ENCODE peak calls at places on chromosomes 3 and 15, in seven cellular contexts. One of them, this sample, is unnamed. For H3K4me1 and H3K9me3, the result is how much of the 10 kb centered on the place peaks cover.

GRCh38 chr15:36601497-36601932 is 22.1 kb downstream of the CDIN1 start:
- DNase-seq in heart right ventricle: peak
- DNase-seq in neural progenitor cell: no peak
- DNase-seq in IMR-90: peak
- DNase-seq in fibroblast of lung: peak
- DNase-seq in stomach: no peak
- DNase-seq in H9: no peak
- DNase-seq in this sample: peak

GRCh38 chr3:32937331-32937730 is 14.1 kb upstream of the CCR4 start:
- DNase-seq in heart right ventricle: no peak
- DNase-seq in neural progenitor cell: no peak
- DNase-seq in IMR-90: no peak
- DNase-seq in fibroblast of lung: no peak
- DNase-seq in stomach: no peak
- DNase-seq in H9: peak
- DNase-seq in this sample: no peak

GRCh38 chr3:47096955-47097354 is 67.0 kb downstream of the SETD2 start:
- DNase-seq in heart right ventricle: no peak
- DNase-seq in neural progenitor cell: no peak
- DNase-seq in IMR-90: peak
- DNase-seq in fibroblast of lung: peak
- DNase-seq in stomach: no peak
- DNase-seq in H9: no peak
- DNase-seq in this sample: no peak

GRCh38 chr3:168977696-168978374 is 685.7 kb downstream of the MECOM start:
- DNase-seq in heart right ventricle: peak
- DNase-seq in neural progenitor cell: no peak
- DNase-seq in IMR-90: peak
- DNase-seq in fibroblast of lung: peak
- DNase-seq in stomach: no peak
- DNase-seq in H9: no peak
- DNase-seq in this sample: no peak

GRCh38 chr3:45118615-45119062 is 27.5 kb downstream of the CDCP1 start:
- DNase-seq in heart right ventricle: no peak
- DNase-seq in neural progenitor cell: no peak
- DNase-seq in IMR-90: no peak
- DNase-seq in fibroblast of lung: no peak
- DNase-seq in stomach: no peak
- DNase-seq in H9: no peak
- DNase-seq in this sample: no peak

GRCh38 chr3:154122096-154122911 is 1.1 kb downstream of the ARHGEF26 start:
- DNase-seq in heart right ventricle: no peak
- DNase-seq in neural progenitor cell: peak
- DNase-seq in IMR-90: no peak
- DNase-seq in fibroblast of lung: no peak
- DNase-seq in stomach: no peak
- DNase-seq in H9: peak
- DNase-seq in this sample: peak

GRCh38 chr3:78666458-78666800 is 1101.4 kb downstream of the ROBO1 start:
- DNase-seq in heart right ventricle: no peak
- DNase-seq in neural progenitor cell: no peak
- DNase-seq in IMR-90: peak
- DNase-seq in fibroblast of lung: peak
- DNase-seq in stomach: no peak
- DNase-seq in H9: no peak
- DNase-seq in this sample: no peak

GRCh38 chr3:107816082-107816481 is 274.7 kb downstream of the CD47 start:
- DNase-seq in heart right ventricle: no peak
- DNase-seq in neural progenitor cell: no peak
- DNase-seq in IMR-90: no peak
- DNase-seq in fibroblast of lung: no peak
- DNase-seq in stomach: no peak
- DNase-seq in H9: no peak
- DNase-seq in this sample: no peak

GRCh38 chr15:100900136-100900894 is 18.8 kb upstream of the LRRK1 start:
- DNase-seq in heart right ventricle: no peak
- DNase-seq in neural progenitor cell: peak
- DNase-seq in IMR-90: no peak
- DNase-seq in fibroblast of lung: no peak
- DNase-seq in stomach: no peak
- DNase-seq in H9: no peak
- DNase-seq in this sample: no peak

GRCh38 chr3:149716984-149717383 is 35.3 kb downstream of the COMMD2 start:
- DNase-seq in heart right ventricle: no peak
- DNase-seq in neural progenitor cell: no peak
- DNase-seq in IMR-90: no peak
- DNase-seq in fibroblast of lung: no peak
- DNase-seq in stomach: no peak
- DNase-seq in H9: no peak
- DNase-seq in this sample: no peak

GRCh38 chr15:78054518-78054917 is 23.0 kb downstream of the TBC1D2B start:
- DNase-seq in heart right ventricle: no peak
- DNase-seq in neural progenitor cell: no peak
- DNase-seq in IMR-90: no peak
- DNase-seq in fibroblast of lung: no peak
- DNase-seq in stomach: no peak
- DNase-seq in H9: no peak
- DNase-seq in this sample: no peak

GRCh38 chr3:153130312-153130977 is 31.6 kb upstream of the RAP2B start:
- DNase-seq in heart right ventricle: no peak
- DNase-seq in neural progenitor cell: no peak
- DNase-seq in IMR-90: peak
- DNase-seq in fibroblast of lung: peak
- DNase-seq in stomach: no peak
- DNase-seq in H9: no peak
- DNase-seq in this sample: no peak

GRCh38 chr3:105907790-105908189 is 39.0 kb upstream of the CBLB start:
- DNase-seq in heart right ventricle: no peak
- DNase-seq in neural progenitor cell: no peak
- DNase-seq in IMR-90: no peak
- DNase-seq in fibroblast of lung: peak
- DNase-seq in stomach: no peak
- DNase-seq in H9: no peak
- DNase-seq in this sample: no peak

GRCh38 chr3:66047321-66048050 is 8.8 kb upstream of the MAGI1 start:
- DNase-seq in heart right ventricle: peak
- DNase-seq in neural progenitor cell: no peak
- DNase-seq in IMR-90: peak
- DNase-seq in fibroblast of lung: peak
- DNase-seq in stomach: no peak
- DNase-seq in H9: no peak
- DNase-seq in this sample: peak

GRCh38 chr3:110027446-110027845 is 690.1 kb upstream of the DPPA4 start:
- DNase-seq in heart right ventricle: peak
- DNase-seq in neural progenitor cell: no peak
- DNase-seq in IMR-90: peak
- DNase-seq in fibroblast of lung: peak
- DNase-seq in stomach: no peak
- DNase-seq in H9: no peak
- DNase-seq in this sample: no peak

GRCh38 chr3:177196473-177197040 is 725 bp downstream of the TBL1XR1 start:
- DNase-seq in heart right ventricle: peak
- DNase-seq in neural progenitor cell: peak
- DNase-seq in IMR-90: peak
- DNase-seq in fibroblast of lung: peak
- DNase-seq in stomach: peak
- DNase-seq in H9: no peak
- DNase-seq in this sample: no peak

GRCh38 chr3:122940628-122941086 is 86.9 kb downstream of the SEMA5B start:
- DNase-seq in heart right ventricle: no peak
- DNase-seq in neural progenitor cell: no peak
- DNase-seq in IMR-90: no peak
- DNase-seq in fibroblast of lung: no peak
- DNase-seq in stomach: no peak
- DNase-seq in H9: no peak
- DNase-seq in this sample: no peak

GRCh38 chr3:122942241-122942640 is 85.3 kb downstream of the SEMA5B start:
- DNase-seq in heart right ventricle: no peak
- DNase-seq in neural progenitor cell: no peak
- DNase-seq in IMR-90: no peak
- DNase-seq in fibroblast of lung: no peak
- DNase-seq in stomach: no peak
- DNase-seq in H9: no peak
- DNase-seq in this sample: no peak

GRCh38 chr3:122942937-122943827 is 84.4 kb downstream of the SEMA5B start:
- DNase-seq in heart right ventricle: peak
- DNase-seq in neural progenitor cell: peak
- DNase-seq in IMR-90: peak
- DNase-seq in fibroblast of lung: peak
- DNase-seq in stomach: peak
- DNase-seq in H9: peak
- DNase-seq in this sample: peak

GRCh38 chr3:122943828-122944190 is 83.8 kb downstream of the SEMA5B start:
- DNase-seq in heart right ventricle: no peak
- DNase-seq in neural progenitor cell: no peak
- DNase-seq in IMR-90: no peak
- DNase-seq in fibroblast of lung: no peak
- DNase-seq in stomach: no peak
- DNase-seq in H9: no peak
- DNase-seq in this sample: no peak

DNA sequence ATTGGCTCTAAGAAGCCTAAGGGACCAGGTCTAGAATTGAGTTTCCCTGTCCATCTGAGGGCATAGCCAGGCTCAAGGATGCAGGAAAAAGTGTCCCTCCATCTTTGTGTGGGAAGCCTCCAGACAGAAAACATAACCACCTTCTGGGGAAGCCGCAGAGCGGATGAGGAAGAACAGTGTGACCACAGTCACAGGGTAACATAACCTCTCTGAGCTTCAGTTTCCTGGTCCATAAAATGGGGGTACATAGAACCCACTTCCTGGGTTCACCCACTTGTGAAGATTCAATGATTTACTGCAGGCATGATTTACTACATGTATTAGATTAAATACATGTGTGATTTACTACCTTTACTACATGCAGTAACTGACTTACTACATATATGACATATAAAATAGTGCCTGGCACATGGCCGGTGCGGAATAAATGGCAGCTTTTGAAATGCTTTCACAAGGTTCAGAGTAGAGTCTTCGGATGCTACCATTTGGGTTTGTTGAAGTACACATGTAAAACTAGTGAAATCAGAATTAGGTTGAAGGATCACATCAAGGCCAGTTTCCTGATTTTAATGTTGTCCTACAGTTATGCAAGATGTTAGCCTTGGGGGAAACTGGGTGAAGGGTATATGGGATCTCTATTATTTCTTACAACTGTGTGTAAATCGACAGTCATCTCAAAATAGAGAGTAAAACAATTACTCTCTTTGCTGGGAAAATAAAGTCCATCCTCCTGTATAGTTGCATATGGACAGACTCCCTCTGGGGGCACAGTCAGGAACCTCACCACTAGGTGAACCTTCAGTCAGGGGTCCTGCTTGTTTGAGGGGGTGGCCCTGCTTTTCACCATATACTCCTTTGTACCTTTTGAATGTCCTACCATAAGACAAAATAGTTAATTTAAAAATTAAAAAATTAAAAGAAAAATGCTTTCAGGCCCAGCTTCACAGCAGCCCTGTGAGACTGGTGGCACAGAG is 86.0 kb downstream of the SEMA5B start:
- DNase-seq in heart right ventricle: no peak
- DNase-seq in neural progenitor cell: no peak
- DNase-seq in IMR-90: no peak
- DNase-seq in fibroblast of lung: no peak
- DNase-seq in stomach: no peak
- DNase-seq in H9: no peak
- DNase-seq in this sample: no peak
- TF ChIP-seq CTCF in heart right ventricle: no peak
- TF ChIP-seq CTCF in neural progenitor cell: peak
- TF ChIP-seq CTCF in IMR-90: peak
- TF ChIP-seq CTCF in fibroblast of lung: peak
- TF ChIP-seq CTCF in stomach: no peak
- TF ChIP-seq CTCF in H9: peak
- TF ChIP-seq CTCF in this sample: no peak

GRCh38 chr15:77004189-77004588 is 9.3 kb downstream of the PSTPIP1 start:
- DNase-seq in heart right ventricle: peak
- DNase-seq in neural progenitor cell: no peak
- DNase-seq in IMR-90: no peak
- DNase-seq in fibroblast of lung: no peak
- DNase-seq in stomach: no peak
- DNase-seq in H9: no peak
- DNase-seq in this sample: peak

GRCh38 chr15:77001351-77001750 is 6.4 kb downstream of the PSTPIP1 start:
- DNase-seq in heart right ventricle: no peak
- DNase-seq in neural progenitor cell: no peak
- DNase-seq in IMR-90: no peak
- DNase-seq in fibroblast of lung: no peak
- DNase-seq in stomach: no peak
- DNase-seq in H9: no peak
- DNase-seq in this sample: no peak

GRCh38 chr15:77002436-77002835 is 7.5 kb downstream of the PSTPIP1 start:
- DNase-seq in heart right ventricle: no peak
- DNase-seq in neural progenitor cell: no peak
- DNase-seq in IMR-90: no peak
- DNase-seq in fibroblast of lung: no peak
- DNase-seq in stomach: no peak
- DNase-seq in H9: no peak
- DNase-seq in this sample: no peak

GRCh38 chr15:77001966-77002365 is 7.0 kb downstream of the PSTPIP1 start:
- DNase-seq in heart right ventricle: no peak
- DNase-seq in neural progenitor cell: no peak
- DNase-seq in IMR-90: no peak
- DNase-seq in fibroblast of lung: no peak
- DNase-seq in stomach: no peak
- DNase-seq in H9: no peak
- DNase-seq in this sample: peak

GRCh38 chr15:77002954-77003912 is 8.3 kb downstream of the PSTPIP1 start:
- DNase-seq in heart right ventricle: peak
- DNase-seq in neural progenitor cell: no peak
- DNase-seq in IMR-90: no peak
- DNase-seq in fibroblast of lung: no peak
- DNase-seq in stomach: peak
- DNase-seq in H9: no peak
- DNase-seq in this sample: peak
- H3K4me1 ChIP-seq in heart right ventricle: under half
- H3K4me1 ChIP-seq in neural progenitor cell: under half
- H3K4me1 ChIP-seq in IMR-90: under half
- H3K4me1 ChIP-seq in fibroblast of lung: under half
- H3K4me1 ChIP-seq in stomach: under half
- H3K4me1 ChIP-seq in H9: under half
- H3K4me1 ChIP-seq in this sample: under half

DNA sequence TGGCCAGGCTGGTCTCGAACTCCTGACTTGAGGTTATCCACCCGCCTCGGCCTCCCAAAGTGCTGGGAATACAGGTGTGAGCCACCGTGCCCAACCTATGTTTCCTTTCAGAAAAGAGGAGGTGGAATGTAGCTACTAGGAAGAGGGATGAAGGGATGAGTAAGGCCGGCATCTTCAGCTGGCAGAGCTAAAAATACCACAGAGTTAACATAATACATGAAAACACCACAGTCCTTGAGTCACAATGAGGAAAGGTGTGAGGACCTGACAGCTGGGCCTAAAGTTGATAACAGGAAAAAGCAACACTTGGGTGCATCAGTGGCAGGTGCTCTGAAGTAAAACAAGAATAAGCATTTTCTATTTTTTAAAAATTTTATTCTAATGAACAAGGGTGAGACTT is 392.2 kb downstream of the DIPK2A start:
- DNase-seq in heart right ventricle: no peak
- DNase-seq in neural progenitor cell: no peak
- DNase-seq in IMR-90: no peak
- DNase-seq in fibroblast of lung: no peak
- DNase-seq in stomach: no peak
- DNase-seq in H9: no peak
- DNase-seq in this sample: no peak
- H3K9me3 ChIP-seq in heart right ventricle: under half
- H3K9me3 ChIP-seq in neural progenitor cell: under half
- H3K9me3 ChIP-seq in IMR-90: under half
- H3K9me3 ChIP-seq in fibroblast of lung: under half
- H3K9me3 ChIP-seq in stomach: under half
- H3K9me3 ChIP-seq in H9: under half
- H3K9me3 ChIP-seq in this sample: under half

GRCh38 chr3:156816794-156817741 is 9.1 kb upstream of the LEKR1 start:
- DNase-seq in heart right ventricle: peak
- DNase-seq in neural progenitor cell: peak
- DNase-seq in IMR-90: peak
- DNase-seq in fibroblast of lung: peak
- DNase-seq in stomach: peak
- DNase-seq in H9: peak
- DNase-seq in this sample: peak
- TF ChIP-seq CTCF in heart right ventricle: no peak
- TF ChIP-seq CTCF in neural progenitor cell: no peak
- TF ChIP-seq CTCF in IMR-90: peak
- TF ChIP-seq CTCF in fibroblast of lung: no peak
- TF ChIP-seq CTCF in stomach: no peak
- TF ChIP-seq CTCF in H9: no peak
- TF ChIP-seq CTCF in this sample: peak

This sample was measured in tibial artery.